ENCODE peak calls at places on chromosomes 6 and 20, in ten cellular contexts. M, A, V, Q, Y, H, J, U, B and T are unnamed samples.

GRCh38 chr20:40663304-40663703 is 25.7 kb downstream of the MAFB start:
- DNase-seq in A (no peak), H (no peak), B (no peak), U (no peak), J (no peak), M (no peak), Q (no peak), Y (no peak), V (no peak), T (no peak)

GRCh38 chr6:41593451-41594238 is 44.6 kb upstream of the MDFI start:
- DNase-seq in U (peak), Q (no peak), V (peak), Y (no peak), B (no peak), H (no peak), A (no peak), M (no peak), J (no peak), T (no peak)

GRCh38 chr6:124714728-124715127 is 247.5 kb upstream of the RNF217 start:
- DNase-seq in H (no peak), B (no peak), M (no peak), A (no peak), U (peak), V (no peak), Q (no peak), J (no peak), Y (no peak), T (no peak)

GRCh38 chr6:46098678-46099077 is 31.1 kb upstream of the ENPP4 start:
- DNase-seq in Q (no peak), J (no peak), V (peak), U (no peak), A (no peak), Y (no peak), B (no peak), M (peak), H (peak), T (no peak)

GRCh38 chr6:12369781-12370262 is 79.7 kb downstream of the EDN1 start:
- DNase-seq in M (no peak), J (no peak), H (no peak), Q (no peak), B (no peak), V (no peak), A (no peak), Y (no peak), U (no peak), T (no peak)

GRCh38 chr20:25247100-25247665 is 702 bp upstream of the PYGB start:
- DNase-seq in Q (no peak), U (peak), M (peak), H (peak), B (peak), J (no peak), Y (peak), V (no peak), A (peak), T (peak)

GRCh38 chr6:126308367-126308766 is 31.5 kb upstream of the CENPW start:
- DNase-seq in Q (no peak), A (no peak), Y (no peak), B (no peak), U (no peak), J (no peak), V (no peak), H (no peak), M (no peak), T (no peak)

GRCh38 chr20:44467289-44467883 is 8.3 kb upstream of the TTPAL start:
- DNase-seq in H (no peak), M (no peak), A (peak), V (no peak), Q (no peak), J (no peak), Y (no peak), B (peak), U (no peak), T (peak)

GRCh38 chr20:62240015-62240685 is 1.8 kb downstream of the OSBPL2 start:
- DNase-seq in Y (no peak), M (no peak), H (no peak), B (no peak), V (peak), A (no peak), U (no peak), Q (no peak), J (no peak), T (no peak)

GRCh38 chr20:49496526-49497216 is 14.2 kb upstream of the KCNB1 start:
- DNase-seq in B (no peak), M (no peak), Q (no peak), Y (no peak), H (no peak), A (no peak), U (no peak), J (no peak), V (no peak), T (no peak)

GRCh38 chr6:13471184-13471583 is 16.2 kb downstream of the GFOD1 start:
- DNase-seq in H (no peak), A (no peak), Y (no peak), Q (no peak), M (no peak), B (no peak), V (no peak), J (no peak), U (no peak), T (no peak)

GRCh38 chr20:48148916-48149672 is 363.8 kb upstream of the SULF2 start:
- DNase-seq in B (no peak), U (no peak), H (no peak), V (no peak), A (no peak), M (no peak), Q (no peak), Y (no peak), J (no peak), T (no peak)